ENCODE peak calls at places on chromosomes 12 and 14, in seven cellular contexts. U, I, N, M, J, G and T are unnamed samples.

GRCh38 chr14:68787235-68787727 is 5.6 kb downstream of the ZFP36L1 start:
- DNase-seq in U (no peak), I (peak), N (no peak), M (no peak), J (peak), G (no peak), T (peak)

GRCh38 chr12:120394483-120395367 is 25.8 kb upstream of the MSI1 start:
- DNase-seq in U (peak), I (peak), N (no peak), M (no peak), J (no peak), G (no peak), T (no peak)

GRCh38 chr12:105741786-105742566 is 396.8 kb downstream of the NUAK1 start:
- DNase-seq in U (no peak), I (no peak), N (peak), M (peak), J (peak), G (no peak), T (no peak)

GRCh38 chr12:53122961-53123468 is 19.7 kb downstream of the SOAT2 start:
- DNase-seq in U (no peak), I (peak), N (no peak), M (no peak), J (peak), G (no peak), T (no peak)

GRCh38 chr12:71636704-71637115 is 26.9 kb downstream of the ZFC3H1 start:
- DNase-seq in U (peak), I (no peak), N (peak), M (peak), J (peak), G (peak), T (peak)

GRCh38 chr14:100405752-100406455 is 82.8 kb downstream of the SLC25A47 start:
- DNase-seq in U (no peak), I (peak), N (no peak), M (no peak), J (no peak), G (no peak), T (no peak)

GRCh38 chr14:68687746-68688145 is 105.1 kb downstream of the ZFP36L1 start:
- DNase-seq in U (no peak), I (peak), N (no peak), M (peak), J (peak), G (no peak), T (peak)

GRCh38 chr14:74979029-74979428 is 23.6 kb upstream of the PGF start:
- DNase-seq in U (no peak), I (no peak), N (no peak), M (peak), J (no peak), G (no peak), T (no peak)

GRCh38 chr14:69553221-69553620 is 21.4 kb downstream of the CCDC177 start:
- DNase-seq in U (no peak), I (no peak), N (no peak), M (peak), J (peak), G (no peak), T (peak)

GRCh38 chr14:34987180-34987579 is 4.4 kb downstream of the SRP54 start:
- DNase-seq in U (no peak), I (no peak), N (no peak), M (no peak), J (no peak), G (no peak), T (no peak)

GRCh38 chr12:739349-739748 is 13.0 kb upstream of the WNK1 start:
- DNase-seq in U (no peak), I (no peak), N (no peak), M (no peak), J (no peak), G (no peak), T (no peak)

GRCh38 chr14:68935761-68936209 is 43.3 kb downstream of the ACTN1 start:
- DNase-seq in U (no peak), I (no peak), N (no peak), M (no peak), J (no peak), G (no peak), T (no peak)

GRCh38 chr14:69320581-69321365 is 60.8 kb downstream of the GALNT16 start:
- DNase-seq in U (no peak), I (peak), N (no peak), M (no peak), J (no peak), G (no peak), T (no peak)

GRCh38 chr12:8057839-8058238 is 8.3 kb downstream of the C3AR1 start:
- DNase-seq in U (no peak), I (no peak), N (no peak), M (peak), J (peak), G (no peak), T (no peak)

GRCh38 chr14:104030958-104031357 is 54.5 kb upstream of the ASPG start:
- DNase-seq in U (no peak), I (no peak), N (peak), M (no peak), J (no peak), G (no peak), T (no peak)

GRCh38 chr12:117063162-117063911 is 35.9 kb downstream of the TESC start:
- DNase-seq in U (no peak), I (no peak), N (no peak), M (no peak), J (no peak), G (peak), T (no peak)

GRCh38 chr14:24411468-24412454 is 13.0 kb downstream of the NYNRIN start:
- DNase-seq in U (peak), I (peak), N (peak), M (peak), J (peak), G (peak), T (peak)

GRCh38 chr14:27366596-27366995 is 768.8 kb upstream of the NOVA1 start:
- DNase-seq in U (no peak), I (no peak), N (no peak), M (no peak), J (peak), G (no peak), T (no peak)

GRCh38 chr12:25557830-25558436 is 4.8 kb upstream of the LMNTD1 start:
- DNase-seq in U (peak), I (no peak), N (peak), M (peak), J (peak), G (no peak), T (peak)

GRCh38 chr14:99744199-99744872 is 48.9 kb upstream of the EML1 start:
- DNase-seq in U (no peak), I (no peak), N (peak), M (peak), J (no peak), G (no peak), T (no peak)

GRCh38 chr12:74889563-74890236 is 319.9 kb downstream of the KCNC2 start:
- DNase-seq in U (no peak), I (no peak), N (no peak), M (no peak), J (peak), G (no peak), T (peak)

GRCh38 chr14:99382781-99383456 is 97.7 kb downstream of the SETD3 start:
- DNase-seq in U (no peak), I (no peak), N (no peak), M (no peak), J (peak), G (no peak), T (no peak)

GRCh38 chr12:115185529-115185928 is 501.6 kb upstream of the TBX3 start:
- DNase-seq in U (no peak), I (peak), N (no peak), M (peak), J (no peak), G (no peak), T (no peak)

GRCh38 chr12:4244868-4245267 is 28.7 kb upstream of the CCND2 start:
- DNase-seq in U (no peak), I (peak), N (no peak), M (no peak), J (no peak), G (no peak), T (no peak)

GRCh38 chr12:42815068-42815467 is 225.5 kb upstream of the PRICKLE1 start:
- DNase-seq in U (no peak), I (no peak), N (no peak), M (no peak), J (no peak), G (no peak), T (no peak)

GRCh38 chr12:27551172-27551840 is 27.3 kb downstream of the PPFIBP1 start:
- DNase-seq in U (no peak), I (no peak), N (no peak), M (no peak), J (no peak), G (no peak), T (no peak)

GRCh38 chr12:55582066-55582465 is 9.8 kb downstream of the OR2AP1 start:
- DNase-seq in U (no peak), I (no peak), N (no peak), M (no peak), J (no peak), G (no peak), T (no peak)

GRCh38 chr14:69360438-69361108 is 37.5 kb downstream of the ERH start:
- DNase-seq in U (peak), I (no peak), N (peak), M (no peak), J (no peak), G (no peak), T (no peak)

GRCh38 chr12:52147983-52148540 is 43.8 kb downstream of the KRT80 start:
- DNase-seq in U (no peak), I (peak), N (no peak), M (no peak), J (no peak), G (no peak), T (no peak)

GRCh38 chr12:119691202-119691846 is 23.4 kb downstream of the PRKAB1 start:
- DNase-seq in U (no peak), I (no peak), N (no peak), M (no peak), J (no peak), G (no peak), T (no peak)

GRCh38 chr14:106586098-106586704 is 1059.8 kb downstream of the TMEM121 start:
- DNase-seq in U (no peak), I (no peak), N (no peak), M (no peak), J (peak), G (peak), T (peak)

GRCh38 chr14:56471056-56471455 is 108.5 kb upstream of the TMEM260 start:
- DNase-seq in U (no peak), I (no peak), N (no peak), M (no peak), J (no peak), G (no peak), T (no peak)

GRCh38 chr14:68662395-68662794 is 130.5 kb downstream of the ZFP36L1 start:
- DNase-seq in U (no peak), I (peak), N (peak), M (no peak), J (no peak), G (no peak), T (no peak)

GRCh38 chr12:116582610-116583009 is 23.4 kb downstream of the MAP1LC3B2 start:
- DNase-seq in U (no peak), I (no peak), N (no peak), M (no peak), J (no peak), G (no peak), T (no peak)

GRCh38 chr12:47795814-47796411 is 22.9 kb downstream of the SLC48A1 start:
- DNase-seq in U (no peak), I (no peak), N (no peak), M (no peak), J (no peak), G (no peak), T (no peak)